ENCODE peak calls at places on chromosomes 2 and 18, in five cellular contexts. H, J, A, L and N are unnamed samples.

GRCh38 chr2:158598856-158599517 is 142.2 kb downstream of the PKP4 start:
- DNase-seq in A (no peak), L (no peak), J (no peak), H (no peak), N (no peak)

GRCh38 chr2:156472686-156473085 is 36.5 kb downstream of the GPD2 start:
- DNase-seq in J (no peak), A (no peak), H (no peak), L (no peak), N (no peak)

GRCh38 chr2:128008089-128008672 is 19.7 kb downstream of the SAP130 start:
- DNase-seq in A (no peak), L (no peak), H (no peak), J (no peak), N (no peak)

GRCh38 chr2:217792611-217793527 is 209.9 kb downstream of the TNS1 start:
- DNase-seq in J (no peak), L (no peak), H (no peak), A (no peak), N (no peak)

GRCh38 chr18:49521251-49521650 is 34.2 kb upstream of the C18orf32 start:
- DNase-seq in A (no peak), J (no peak), L (no peak), H (no peak), N (no peak)

GRCh38 chr2:162007447-162008040 is 66.5 kb downstream of the DPP4 start:
- DNase-seq in J (no peak), A (no peak), L (no peak), H (no peak), N (no peak)

GRCh38 chr18:37299471-37300304 is 265.9 kb downstream of the CELF4 start:
- DNase-seq in A (no peak), L (no peak), H (no peak), J (peak; percentile 96), N (no peak)

GRCh38 chr2:239496700-239497099 is 95.9 kb upstream of the HDAC4 start:
- DNase-seq in J (no peak), L (no peak), H (no peak), A (no peak), N (no peak)

GRCh38 chr18:56831988-56832387 is 180.8 kb downstream of the WDR7 start:
- DNase-seq in L (no peak), H (no peak), J (no peak), A (no peak), N (no peak)

GRCh38 chr2:42895796-42896145 is 103.4 kb upstream of the HAAO start:
- DNase-seq in H (no peak), L (no peak), A (no peak), J (no peak), N (no peak)

GRCh38 chr2:230908094-230908594 is 16.9 kb downstream of the GPR55 start:
- DNase-seq in A (no peak), J (no peak), H (no peak), L (no peak), N (no peak)

GRCh38 chr2:39996653-39997080 is 217.6 kb upstream of the THUMPD2 start:
- DNase-seq in L (no peak), A (no peak), H (no peak), J (no peak), N (no peak)

GRCh38 chr2:184598313-184599053 is at the start of gene ZNF804A:
- DNase-seq in H (no peak), J (peak; percentile 76), A (peak; percentile 32), L (peak; percentile 69), N (peak; percentile 85)

GRCh38 chr2:194610297-194610696 is 1046.7 kb upstream of the SLC39A10 start:
- DNase-seq in L (no peak), H (no peak), J (no peak), A (no peak), N (no peak)

GRCh38 chr2:236790991-236791390 is 221.4 kb downstream of the ACKR3 start:
- DNase-seq in L (no peak), J (no peak), A (no peak), H (no peak), N (no peak)

GRCh38 chr2:142286618-142287017 is 155.8 kb upstream of the LRP1B start:
- DNase-seq in J (no peak), H (no peak), A (no peak), L (peak; percentile 23), N (peak; percentile 30)

GRCh38 chr2:129909648-129910418 is 69.6 kb upstream of the RAB6C start:
- DNase-seq in J (no peak), A (no peak), H (no peak), L (no peak), N (no peak)

GRCh38 chr2:25397777-25398176 is 56.1 kb upstream of the DNMT3A start:
- DNase-seq in L (no peak), A (no peak), H (no peak), J (no peak), N (no peak)

GRCh38 chr18:67483237-67483636 is 33.3 kb downstream of the DSEL start:
- DNase-seq in J (peak; percentile 64), H (no peak), A (no peak), L (no peak), N (no peak)

GRCh38 chr2:151824886-151825285 is 3.3 kb downstream of the ARL5A start:
- DNase-seq in J (no peak), A (no peak), H (no peak), L (no peak), N (no peak)